ENCODE peak calls at places on chromosomes 7 and 10, in six cellular contexts. G, Q, T, I, D and S are unnamed samples. For H3K36me3 and H3K4me1, the result is how much of the 10 kb centered on the place peaks cover.

GRCh38 chr10:8584666-8585065 is 530.2 kb downstream of the GATA3 start:
- DNase-seq in T (no peak), D (no peak), I (no peak), G (no peak), Q (no peak), S (no peak)

GRCh38 chr7:21041666-21042065 is 255.0 kb upstream of the SP8 start:
- DNase-seq in Q (no peak), I (no peak), T (peak), G (no peak), D (peak), S (no peak)

GRCh38 chr10:97065686-97066679 is 119.8 kb downstream of the SLIT1 start:
- DNase-seq in T (no peak), Q (no peak), I (no peak), G (no peak), D (peak), S (no peak)

GRCh38 chr7:159059629-159060028 is 85.0 kb downstream of the VIPR2 start:
- DNase-seq in Q (no peak), D (no peak), I (no peak), G (no peak), T (no peak), S (no peak)

GRCh38 chr10:19987931-19988330 is 171.7 kb downstream of the PLXDC2 start:
- DNase-seq in Q (no peak), D (peak), G (no peak), I (no peak), T (no peak), S (no peak)

GRCh38 chr7:142412551-142413193 is 154.8 kb upstream of the PRSS58 start:
- DNase-seq in Q (peak), G (peak), T (peak), D (peak), I (no peak), S (no peak)

GRCh38 chr10:29791773-29792172 is 157.0 kb upstream of the SVIL start:
- DNase-seq in T (no peak), I (no peak), G (no peak), D (no peak), Q (no peak), S (no peak)

GRCh38 chr10:49552277-49552676 is 13.4 kb upstream of the ERCC6 start:
- DNase-seq in T (no peak), G (no peak), D (no peak), I (no peak), Q (no peak), S (no peak)

GRCh38 chr10:103648231-103648950 is 154.9 kb downstream of the NEURL1 start:
- DNase-seq in Q (no peak), I (no peak), D (peak), T (no peak), G (no peak), S (no peak)
- H3K36me3 ChIP-seq in Q (under half), I (under half), D (under half), T (under half), G (under half), S (under half)

DNA sequence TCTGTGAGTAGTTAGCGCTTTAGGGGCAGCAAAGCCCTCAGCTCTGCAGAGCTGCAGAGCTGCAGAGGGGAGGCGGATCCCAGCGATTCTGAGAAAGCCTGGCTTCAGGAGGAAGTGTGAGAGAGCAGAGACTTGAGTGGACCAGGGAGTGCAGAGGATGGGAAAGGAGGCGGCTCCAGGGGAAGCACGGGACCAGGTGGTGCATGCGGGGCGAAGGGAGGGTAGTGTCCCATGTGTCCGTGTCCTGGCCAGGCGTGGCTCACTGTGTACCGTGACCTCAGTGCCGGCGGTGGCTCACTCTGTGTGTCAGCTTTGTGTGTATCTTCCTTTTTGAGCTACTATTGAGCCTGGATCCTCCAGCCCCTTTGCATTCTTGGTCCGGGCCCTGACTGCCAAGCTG is 250.8 kb upstream of the PITRM1 start:
- DNase-seq in G (no peak), I (no peak), D (no peak), Q (no peak), T (no peak), S (no peak)
- H3K4me1 ChIP-seq in G (under half), I (under half), D (under half), Q (under half), T (under half), S (under half)

GRCh38 chr10:126597206-126597605 is 73.3 kb downstream of the C10orf90 start:
- DNase-seq in D (no peak), T (no peak), Q (no peak), G (no peak), I (no peak), S (no peak)
- H3K27ac ChIP-seq in D (no peak), T (no peak), Q (no peak), G (no peak), I (no peak), S (no peak)

DNA sequence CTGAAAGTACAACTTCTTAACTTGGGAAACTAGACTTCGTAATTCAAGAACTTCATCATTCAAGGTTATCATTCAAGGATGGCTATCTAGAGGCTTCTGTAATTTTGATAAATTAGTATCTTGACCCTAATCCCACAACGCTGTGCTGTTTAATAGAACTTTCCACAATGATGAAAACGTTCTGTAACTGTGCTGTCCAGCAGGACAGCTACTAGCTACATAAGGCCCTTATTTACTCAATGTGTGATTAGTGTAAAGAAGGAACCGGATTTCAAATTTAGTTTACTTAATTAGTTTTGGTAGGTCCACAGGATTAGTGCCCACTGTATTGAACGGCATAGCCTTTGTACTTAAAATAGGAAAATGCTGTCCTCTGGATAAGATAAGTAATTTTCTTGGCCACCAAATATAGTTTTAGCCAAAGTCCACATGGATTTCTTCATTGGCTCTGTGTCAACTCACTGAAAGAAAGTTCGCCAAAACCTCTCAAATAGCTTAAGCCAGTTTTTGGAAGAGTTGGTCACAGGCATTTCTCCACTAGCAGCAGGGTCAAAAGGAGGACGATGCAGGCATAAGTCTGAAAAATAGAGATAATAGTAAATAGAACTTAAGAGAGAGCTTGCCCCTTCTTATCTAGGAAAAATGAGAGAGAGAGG is 17.3 kb downstream of the DGKI start:
- DNase-seq in G (no peak), D (no peak), T (no peak), Q (no peak), I (no peak), S (no peak)
- H3K36me3 ChIP-seq in G (under half), D (under half), T (under half), Q (under half), I (under half), S (under half)

GRCh38 chr10:125080296-125080695 is 80.1 kb downstream of the CTBP2 start:
- DNase-seq in T (no peak), Q (no peak), I (no peak), G (no peak), D (no peak), S (no peak)
- H3K4me1 ChIP-seq in T (under half), Q (under half), I (under half), G (under half), D (under half), S (under half)

GRCh38 chr7:150964593-150965111 is 13.5 kb downstream of the KCNH2 start:
- DNase-seq in G (no peak), D (peak), T (no peak), I (peak), Q (no peak), S (no peak)
- H3K27ac ChIP-seq in G (no peak), D (no peak), T (no peak), I (peak), Q (no peak), S (no peak)